ENCODE peak calls at places on chromosomes 11 and 22, in six cellular contexts. O is tibial artery, M is lower lobe of right lung, F is heart left ventricle, K is uterus, N is K562. X is an unnamed sample. For H3K9me3, the result is how much of the 10 kb centered on the place peaks cover.

GRCh38 chr22:29949872-29950271 is 66.9 kb downstream of the MTMR3 start:
- DNase-seq in F (no peak), K (no peak), O (no peak), N (no peak), M (no peak), X (no peak)

GRCh38 chr11:104159356-104159755 is 4.6 kb downstream of the PDGFD start:
- DNase-seq in K (no peak), F (no peak), O (no peak), M (no peak), N (no peak), X (no peak)

GRCh38 chr22:41512421-41513194 is 31.7 kb downstream of the POLR3H start:
- DNase-seq in N (peak), O (no peak), M (no peak), F (no peak), K (peak), X (peak)

GRCh38 chr22:38751422-38752346 is 4.1 kb downstream of the SUN2 start:
- DNase-seq in N (no peak), O (peak), M (peak), K (no peak), F (no peak), X (no peak)

GRCh38 chr11:123247813-123248379 is 52.8 kb upstream of the CLMP start:
- DNase-seq in M (no peak), N (no peak), K (no peak), O (no peak), F (no peak), X (no peak)

GRCh38 chr11:6505577-6506240 is 8.6 kb downstream of the DNHD1 start:
- DNase-seq in N (peak), M (no peak), O (no peak), K (no peak), F (no peak), X (no peak)

GRCh38 chr11:116600930-116601329 is 171.9 kb downstream of the BUD13 start:
- DNase-seq in F (no peak), N (no peak), O (no peak), M (no peak), K (no peak), X (no peak)

GRCh38 chr11:96149743-96150555 is 193.0 kb downstream of the MAML2 start:
- DNase-seq in M (no peak), O (no peak), K (no peak), N (peak), F (no peak), X (no peak)

DNA sequence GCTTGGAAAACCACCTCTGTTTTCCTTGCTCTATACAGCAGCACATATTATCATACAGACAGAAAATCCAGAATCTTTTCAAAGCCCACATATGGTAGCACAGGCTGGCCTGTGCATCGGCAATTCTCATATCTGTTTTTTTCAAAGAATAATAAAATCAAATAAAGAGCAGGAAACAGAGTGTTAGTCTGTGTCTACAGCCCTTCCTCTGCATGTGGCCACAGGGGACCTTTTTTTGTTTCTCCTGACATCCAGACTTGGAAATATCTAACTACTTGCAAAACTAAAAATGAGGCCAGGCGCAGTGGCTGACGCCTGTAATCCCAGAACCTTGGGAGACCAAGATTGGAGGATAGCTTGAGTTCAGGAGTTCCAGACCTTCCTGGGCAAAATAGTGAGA is 20.3 kb downstream of the LAYN start:
- DNase-seq in K (no peak), M (no peak), N (no peak), F (no peak), O (no peak), X (no peak)
- H3K9me3 ChIP-seq in K (under half), M (under half), N (under half), F (under half), O (under half), X (under half)

GRCh38 chr22:47420211-47420610 is 657.8 kb downstream of the TBC1D22A start:
- DNase-seq in M (no peak), N (no peak), O (no peak), F (no peak), K (no peak), X (no peak)
- H3K9me3 ChIP-seq in M (under half), N (under half), O (under half), F (under half), K (under half), X (under half)

GRCh38 chr11:70573701-70574151 is 175.4 kb downstream of the CTTN start:
- DNase-seq in M (peak), K (no peak), O (no peak), N (no peak), F (no peak), X (no peak)

GRCh38 chr11:70577258-70577603 is 178.9 kb downstream of the CTTN start:
- DNase-seq in K (no peak), O (no peak), N (no peak), M (no peak), F (no peak), X (no peak)

GRCh38 chr11:70574725-70575347 is 176.5 kb downstream of the CTTN start:
- DNase-seq in N (no peak), O (no peak), K (no peak), F (no peak), M (no peak), X (no peak)

GRCh38 chr11:70577948-70578347 is 179.6 kb downstream of the CTTN start:
- DNase-seq in O (no peak), K (no peak), F (no peak), N (no peak), M (no peak), X (no peak)

DNA sequence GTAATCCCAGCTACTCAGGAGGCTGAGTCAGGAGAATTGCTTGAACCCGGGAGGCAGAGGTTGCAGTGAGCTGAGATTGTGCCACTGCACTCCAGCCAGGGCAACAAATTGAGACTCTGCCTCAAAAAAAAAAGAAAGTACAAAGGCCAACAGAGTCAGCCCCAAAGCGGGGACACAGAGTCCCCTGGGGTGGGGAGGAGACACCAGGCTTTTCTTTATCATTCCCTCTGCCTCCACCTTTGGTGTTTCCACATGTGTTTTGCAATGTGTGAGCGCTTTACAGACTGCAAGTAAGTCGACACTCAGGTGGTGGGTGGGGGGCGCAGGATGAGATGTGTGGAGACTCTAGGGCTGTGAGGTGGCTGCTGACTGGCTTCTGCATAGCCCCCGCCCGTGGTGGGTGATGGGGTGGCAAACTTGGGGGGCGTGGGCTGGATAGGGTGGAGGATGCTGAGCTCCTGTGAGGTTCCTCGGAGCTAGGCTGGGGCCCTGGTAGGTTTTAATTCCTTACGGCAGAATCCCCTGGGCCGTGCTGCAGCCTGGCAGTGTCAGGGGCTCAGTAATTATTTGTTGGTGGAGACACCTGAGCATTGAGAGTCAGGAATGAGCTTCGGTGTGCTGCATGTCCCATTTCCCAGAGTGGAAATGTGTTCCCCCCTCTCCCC is 177.2 kb downstream of the CTTN start:
- DNase-seq in K (no peak), F (no peak), O (no peak), M (no peak), N (no peak), X (no peak)
- H3K9me3 ChIP-seq in K (under half), F (under half), O (under half), M (under half), N (under half), X (under half)

DNA sequence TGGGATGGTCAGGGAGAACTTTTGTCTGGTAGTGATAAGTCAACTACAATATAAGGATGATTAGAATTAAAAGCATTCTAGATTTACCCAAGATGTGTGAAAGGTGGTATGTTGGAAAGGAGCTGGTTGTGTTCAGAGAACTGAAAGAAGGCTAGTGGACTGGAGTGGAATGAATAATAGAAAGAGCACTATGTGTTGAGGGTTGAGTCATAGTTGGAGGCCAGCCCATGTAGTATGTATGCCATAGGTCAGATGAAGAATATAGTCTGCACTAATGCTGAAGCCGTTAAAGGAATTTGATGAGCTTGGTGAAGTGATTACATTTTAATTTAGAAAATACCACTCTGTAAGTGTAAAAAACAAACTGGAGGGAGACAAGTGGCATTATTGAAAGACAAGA is 514.1 kb downstream of the CNTN5 start:
- DNase-seq in N (no peak), M (no peak), O (no peak), F (no peak), K (no peak), X (no peak)
- H3K9me3 ChIP-seq in N (under half), M (under half), O (under half), F (under half), K (under half), X (under half)

GRCh38 chr22:11042116-11042515 is 4485.9 kb upstream of the OR11H1 start:
- DNase-seq in N (no peak), F (no peak), M (no peak), O (no peak), K (no peak), X (no peak)
- H3K9me3 ChIP-seq in N (under half), F (under half), M (under half), O (under half), K (under half), X (under half)

X was measured in ovary.